ENCODE peak calls at places on chromosomes 7 and 10, in five cellular contexts. One of them, this sample, is unnamed.

GRCh38 chr7:26664735-26665420 is 199.5 kb downstream of the SKAP2 start:
- DNase-seq in fibroblast of mammary gland: peak
- DNase-seq in kidney epithelial cell: no peak
- DNase-seq in right cardiac atrium: no peak
- DNase-seq in SW480: peak
- DNase-seq in this sample: no peak

GRCh38 chr7:99340659-99341058 is 15.0 kb downstream of the ARPC1A start:
- DNase-seq in right cardiac atrium: no peak
- DNase-seq in fibroblast of mammary gland: no peak
- DNase-seq in SW480: no peak
- DNase-seq in kidney epithelial cell: no peak
- DNase-seq in this sample: no peak

GRCh38 chr7:47962262-47962661 is 14.0 kb upstream of the PKD1L1 start:
- DNase-seq in kidney epithelial cell: no peak
- DNase-seq in SW480: no peak
- DNase-seq in fibroblast of mammary gland: no peak
- DNase-seq in right cardiac atrium: no peak
- DNase-seq in this sample: no peak

GRCh38 chr10:74704629-74705360 is 121.6 kb upstream of the KAT6B start:
- DNase-seq in kidney epithelial cell: no peak
- DNase-seq in SW480: no peak
- DNase-seq in fibroblast of mammary gland: no peak
- DNase-seq in right cardiac atrium: no peak
- DNase-seq in this sample: no peak

GRCh38 chr7:71221549-71221948 is 89.6 kb downstream of the GALNT17 start:
- DNase-seq in fibroblast of mammary gland: no peak
- DNase-seq in right cardiac atrium: no peak
- DNase-seq in kidney epithelial cell: no peak
- DNase-seq in SW480: no peak
- DNase-seq in this sample: no peak

GRCh38 chr7:131619336-131620305 is 63.2 kb upstream of the PODXL start:
- DNase-seq in fibroblast of mammary gland: no peak
- DNase-seq in SW480: no peak
- DNase-seq in kidney epithelial cell: no peak
- DNase-seq in right cardiac atrium: no peak
- DNase-seq in this sample: no peak

GRCh38 chr7:30612658-30613265 is 18.1 kb downstream of the GARS1 start:
- DNase-seq in SW480: no peak
- DNase-seq in kidney epithelial cell: no peak
- DNase-seq in fibroblast of mammary gland: peak
- DNase-seq in right cardiac atrium: no peak
- DNase-seq in this sample: no peak

GRCh38 chr7:111383133-111383532 is 179.2 kb downstream of the IMMP2L start:
- DNase-seq in SW480: no peak
- DNase-seq in right cardiac atrium: no peak
- DNase-seq in fibroblast of mammary gland: no peak
- DNase-seq in kidney epithelial cell: no peak
- DNase-seq in this sample: no peak

GRCh38 chr7:149796287-149796860 is 23.0 kb upstream of the ZNF467 start:
- DNase-seq in kidney epithelial cell: no peak
- DNase-seq in fibroblast of mammary gland: no peak
- DNase-seq in SW480: no peak
- DNase-seq in right cardiac atrium: no peak
- DNase-seq in this sample: no peak

GRCh38 chr7:112383671-112384417 is 66.4 kb upstream of the IFRD1 start:
- DNase-seq in kidney epithelial cell: no peak
- DNase-seq in right cardiac atrium: no peak
- DNase-seq in SW480: no peak
- DNase-seq in fibroblast of mammary gland: peak
- DNase-seq in this sample: peak

GRCh38 chr10:7411671-7412481 is 1.0 kb upstream of the SFMBT2 start:
- DNase-seq in kidney epithelial cell: no peak
- DNase-seq in SW480: no peak
- DNase-seq in fibroblast of mammary gland: no peak
- DNase-seq in right cardiac atrium: peak
- DNase-seq in this sample: no peak

GRCh38 chr7:3300651-3301471 is at the start of gene SDK1:
- DNase-seq in fibroblast of mammary gland: peak
- DNase-seq in kidney epithelial cell: peak
- DNase-seq in SW480: peak
- DNase-seq in right cardiac atrium: peak
- DNase-seq in this sample: peak

GRCh38 chr10:84195044-84195830 is 900 bp downstream of the CDHR1 start:
- DNase-seq in kidney epithelial cell: no peak
- DNase-seq in SW480: no peak
- DNase-seq in fibroblast of mammary gland: no peak
- DNase-seq in right cardiac atrium: no peak
- DNase-seq in this sample: no peak

GRCh38 chr10:133195096-133195495 is 34.9 kb upstream of the UTF1 start:
- DNase-seq in right cardiac atrium: peak
- DNase-seq in SW480: no peak
- DNase-seq in kidney epithelial cell: no peak
- DNase-seq in fibroblast of mammary gland: no peak
- DNase-seq in this sample: no peak

GRCh38 chr7:29825750-29826529 is 19.6 kb downstream of the WIPF3 start:
- DNase-seq in SW480: no peak
- DNase-seq in kidney epithelial cell: no peak
- DNase-seq in right cardiac atrium: no peak
- DNase-seq in fibroblast of mammary gland: no peak
- DNase-seq in this sample: peak

GRCh38 chr7:1466524-1467271 is 7.4 kb upstream of the MICALL2 start:
- DNase-seq in kidney epithelial cell: peak
- DNase-seq in right cardiac atrium: peak
- DNase-seq in fibroblast of mammary gland: peak
- DNase-seq in SW480: peak
- DNase-seq in this sample: peak

GRCh38 chr7:64558323-64558705 is 4.6 kb downstream of the ZNF680 start:
- DNase-seq in right cardiac atrium: no peak
- DNase-seq in kidney epithelial cell: no peak
- DNase-seq in SW480: no peak
- DNase-seq in fibroblast of mammary gland: no peak
- DNase-seq in this sample: no peak

GRCh38 chr7:120992272-120993010 is 3.9 kb downstream of the CPED1 start:
- DNase-seq in SW480: no peak
- DNase-seq in right cardiac atrium: no peak
- DNase-seq in fibroblast of mammary gland: no peak
- DNase-seq in kidney epithelial cell: no peak
- DNase-seq in this sample: no peak

GRCh38 chr10:729213-729612 is 39.7 kb upstream of the DIP2C start:
- DNase-seq in fibroblast of mammary gland: no peak
- DNase-seq in SW480: no peak
- DNase-seq in kidney epithelial cell: no peak
- DNase-seq in right cardiac atrium: no peak
- DNase-seq in this sample: no peak

GRCh38 chr10:26776258-26776657 is 78.8 kb downstream of the PDSS1 start:
- DNase-seq in fibroblast of mammary gland: no peak
- DNase-seq in SW480: no peak
- DNase-seq in kidney epithelial cell: no peak
- DNase-seq in right cardiac atrium: no peak
- DNase-seq in this sample: no peak

GRCh38 chr7:27442446-27442845 is 199.8 kb downstream of the EVX1 start:
- DNase-seq in right cardiac atrium: no peak
- DNase-seq in fibroblast of mammary gland: peak
- DNase-seq in kidney epithelial cell: no peak
- DNase-seq in SW480: peak
- DNase-seq in this sample: no peak

GRCh38 chr10:112375721-112376577 is 2.0 kb downstream of the ACSL5 start:
- DNase-seq in fibroblast of mammary gland: peak
- DNase-seq in right cardiac atrium: peak
- DNase-seq in SW480: peak
- DNase-seq in kidney epithelial cell: no peak
- DNase-seq in this sample: no peak

GRCh38 chr10:3827768-3828403 is 42.9 kb upstream of the KLF6 start:
- DNase-seq in kidney epithelial cell: no peak
- DNase-seq in fibroblast of mammary gland: no peak
- DNase-seq in SW480: no peak
- DNase-seq in right cardiac atrium: no peak
- DNase-seq in this sample: no peak

GRCh38 chr7:28605427-28605826 is 193.1 kb downstream of the CREB5 start:
- DNase-seq in right cardiac atrium: no peak
- DNase-seq in fibroblast of mammary gland: no peak
- DNase-seq in SW480: no peak
- DNase-seq in kidney epithelial cell: no peak
- DNase-seq in this sample: no peak

GRCh38 chr10:83166344-83166743 is 973.0 kb upstream of the GHITM start:
- DNase-seq in SW480: peak
- DNase-seq in kidney epithelial cell: no peak
- DNase-seq in right cardiac atrium: no peak
- DNase-seq in fibroblast of mammary gland: no peak
- DNase-seq in this sample: peak

GRCh38 chr10:59753267-59753666 is at the start of gene MRLN:
- DNase-seq in kidney epithelial cell: no peak
- DNase-seq in SW480: no peak
- DNase-seq in right cardiac atrium: no peak
- DNase-seq in fibroblast of mammary gland: no peak
- DNase-seq in this sample: no peak

GRCh38 chr10:103254538-103255325 is 9.0 kb downstream of the RPEL1 start:
- DNase-seq in fibroblast of mammary gland: peak
- DNase-seq in SW480: peak
- DNase-seq in right cardiac atrium: no peak
- DNase-seq in kidney epithelial cell: no peak
- DNase-seq in this sample: no peak

GRCh38 chr10:10703390-10703789 is 314.3 kb upstream of the CELF2 start:
- DNase-seq in right cardiac atrium: no peak
- DNase-seq in kidney epithelial cell: no peak
- DNase-seq in SW480: no peak
- DNase-seq in fibroblast of mammary gland: no peak
- DNase-seq in this sample: no peak

GRCh38 chr7:34747842-34748241 is 89.8 kb downstream of the NPSR1 start:
- DNase-seq in SW480: no peak
- DNase-seq in kidney epithelial cell: no peak
- DNase-seq in fibroblast of mammary gland: no peak
- DNase-seq in right cardiac atrium: no peak
- DNase-seq in this sample: no peak

GRCh38 chr7:48052748-48053147 is 17.4 kb downstream of the C7orf57 start:
- DNase-seq in kidney epithelial cell: peak
- DNase-seq in right cardiac atrium: no peak
- DNase-seq in fibroblast of mammary gland: peak
- DNase-seq in SW480: peak
- DNase-seq in this sample: no peak

GRCh38 chr10:18260308-18260971 is 120.2 kb downstream of the CACNB2 start:
- DNase-seq in kidney epithelial cell: no peak
- DNase-seq in SW480: no peak
- DNase-seq in fibroblast of mammary gland: no peak
- DNase-seq in right cardiac atrium: no peak
- DNase-seq in this sample: no peak

GRCh38 chr7:27247000-27247399 is 4.4 kb downstream of the EVX1 start:
- DNase-seq in kidney epithelial cell: no peak
- DNase-seq in SW480: no peak
- DNase-seq in right cardiac atrium: no peak
- DNase-seq in fibroblast of mammary gland: no peak
- DNase-seq in this sample: no peak